ENCODE peak calls at places on chromosomes 16 and 17, in ten cellular contexts. A, M, Z, E, F, O, V, P, I and W are unnamed samples.

GRCh38 chr16:2952679-2953078 is 11.4 kb upstream of the KREMEN2 start:
- DNase-seq in A (no peak), M (no peak), Z (no peak), E (no peak), F (no peak), O (no peak), V (no peak), P (no peak), I (no peak), W (no peak)

GRCh38 chr17:70307430-70307829 is 138.1 kb downstream of the KCNJ2 start:
- DNase-seq in A (no peak), M (no peak), Z (no peak), E (no peak), F (no peak), O (no peak), V (no peak), P (no peak), I (no peak), W (no peak)

GRCh38 chr16:75931970-75932369 is 205.7 kb upstream of the CPHXL start:
- DNase-seq in A (no peak), M (no peak), Z (no peak), E (no peak), F (no peak), O (no peak), V (no peak), P (no peak), I (no peak), W (no peak)

GRCh38 chr17:60311936-60312335 is 80.0 kb downstream of the USP32 start:
- DNase-seq in A (no peak), M (no peak), Z (no peak), E (no peak), F (no peak), O (no peak), V (no peak), P (no peak), I (no peak), W (no peak)

GRCh38 chr17:77741109-77741508 is 217.4 kb upstream of the TNRC6C start:
- DNase-seq in A (peak; percentile 36), M (no peak), Z (no peak), E (no peak), F (no peak), O (no peak), V (peak; percentile 23), P (peak; percentile 25), I (no peak), W (no peak)

GRCh38 chr16:88468289-88469129 is 15.4 kb downstream of the ZFPM1 start:
- DNase-seq in A (peak; percentile 92), M (no peak), Z (no peak), E (peak; percentile 76), F (peak; percentile 89), O (peak; percentile 63), V (peak; percentile 67), P (no peak), I (no peak), W (no peak)

GRCh38 chr16:88008835-88009234 is 57.6 kb downstream of the BANP start:
- DNase-seq in A (no peak), M (no peak), Z (no peak), E (no peak), F (no peak), O (no peak), V (no peak), P (peak; percentile 18), I (no peak), W (no peak)

GRCh38 chr16:55835578-55835977 is 2.7 kb upstream of the CES1 start:
- DNase-seq in A (no peak), M (peak; percentile 83), Z (no peak), E (no peak), F (peak; percentile 39), O (no peak), V (no peak), P (peak; percentile 77), I (no peak), W (peak; percentile 61)

GRCh38 chr17:38598536-38598935 is 7.2 kb downstream of the SRCIN1 start:
- DNase-seq in A (peak; percentile 89), M (no peak), Z (no peak), E (peak; percentile 86), F (peak; percentile 86), O (peak; percentile 82), V (peak; percentile 88), P (no peak), I (peak; percentile 63), W (peak; percentile 40)

GRCh38 chr16:81710596-81710995 is 68.5 kb upstream of the PLCG2 start:
- DNase-seq in A (no peak), M (no peak), Z (no peak), E (peak; percentile 36), F (no peak), O (no peak), V (no peak), P (no peak), I (no peak), W (no peak)

GRCh38 chr16:12546918-12547607 is 256.6 kb downstream of the CPPED1 start:
- DNase-seq in A (no peak), M (no peak), Z (peak; percentile 89), E (no peak), F (no peak), O (no peak), V (no peak), P (no peak), I (no peak), W (no peak)

GRCh38 chr16:82653550-82654511 is 27.1 kb downstream of the CDH13 start:
- DNase-seq in A (peak; percentile 5), M (no peak), Z (peak; percentile 90), E (peak; percentile 44), F (no peak), O (no peak), V (no peak), P (peak; percentile 56), I (no peak), W (no peak)

GRCh38 chr16:27483624-27484023 is 66.1 kb downstream of the GTF3C1 start:
- DNase-seq in A (no peak), M (no peak), Z (no peak), E (no peak), F (no peak), O (no peak), V (no peak), P (no peak), I (no peak), W (no peak)

GRCh38 chr17:75774988-75775668 is 9.5 kb upstream of the UNK start:
- DNase-seq in A (no peak), M (no peak), Z (no peak), E (no peak), F (peak; percentile 33), O (no peak), V (no peak), P (peak; percentile 68), I (peak; percentile 13), W (peak; percentile 63)

GRCh38 chr17:46823657-46824056 is 5.2 kb upstream of the WNT3 start:
- DNase-seq in A (peak; percentile 73), M (no peak), Z (no peak), E (no peak), F (no peak), O (no peak), V (no peak), P (no peak), I (no peak), W (no peak)

GRCh38 chr16:27722892-27723450 is 173.0 kb downstream of the KATNIP start:
- DNase-seq in A (no peak), M (no peak), Z (no peak), E (no peak), F (no peak), O (no peak), V (no peak), P (no peak), I (no peak), W (no peak)

GRCh38 chr17:80518392-80518791 is 26.2 kb upstream of the RPTOR start:
- DNase-seq in A (no peak), M (no peak), Z (no peak), E (no peak), F (no peak), O (no peak), V (no peak), P (no peak), I (no peak), W (no peak)
- TF ChIP-seq EP300 in A (no peak), M (no peak), Z (no peak), E (no peak), F (no peak), O (no peak), V (no peak), P (no peak), I (no peak), W (no peak)

DNA sequence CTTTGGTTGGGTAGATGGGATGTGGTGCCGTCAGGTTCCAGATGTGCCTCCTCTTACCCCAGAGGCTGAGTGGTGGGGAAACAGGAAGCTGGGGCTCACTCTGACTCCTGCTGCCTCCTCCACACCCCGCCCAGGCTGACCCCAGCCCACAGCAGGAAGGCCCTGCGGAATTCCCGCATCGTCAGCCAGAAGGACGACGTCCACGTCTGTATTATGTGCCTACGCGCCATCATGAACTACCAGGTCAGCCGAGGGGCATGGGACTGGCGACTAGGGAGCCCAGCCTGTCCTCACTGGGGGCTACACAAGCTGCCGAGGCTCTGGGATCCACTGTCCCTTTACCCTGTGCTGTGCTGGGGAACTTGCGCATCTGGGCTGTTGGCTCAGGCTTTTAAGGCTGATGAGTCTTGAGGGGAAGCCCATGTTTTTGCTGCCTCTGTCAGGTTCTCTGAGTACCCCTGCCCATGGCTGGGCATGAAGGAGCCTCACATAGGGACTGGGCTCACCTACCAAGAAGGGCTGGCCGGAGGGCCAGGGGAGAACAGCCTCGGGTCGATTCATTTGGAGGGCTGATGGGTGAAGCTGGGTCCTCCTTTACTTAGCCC is 14.4 kb downstream of the FMNL1 start:
- DNase-seq in A (no peak), M (no peak), Z (no peak), E (no peak), F (no peak), O (no peak), V (no peak), P (no peak), I (no peak), W (no peak)
- TF ChIP-seq CTCF in A (no peak), M (no peak), Z (no peak), E (peak; percentile 35), F (peak; percentile 29), O (no peak), V (no peak), P (no peak), I (no peak), W (no peak)

DNA sequence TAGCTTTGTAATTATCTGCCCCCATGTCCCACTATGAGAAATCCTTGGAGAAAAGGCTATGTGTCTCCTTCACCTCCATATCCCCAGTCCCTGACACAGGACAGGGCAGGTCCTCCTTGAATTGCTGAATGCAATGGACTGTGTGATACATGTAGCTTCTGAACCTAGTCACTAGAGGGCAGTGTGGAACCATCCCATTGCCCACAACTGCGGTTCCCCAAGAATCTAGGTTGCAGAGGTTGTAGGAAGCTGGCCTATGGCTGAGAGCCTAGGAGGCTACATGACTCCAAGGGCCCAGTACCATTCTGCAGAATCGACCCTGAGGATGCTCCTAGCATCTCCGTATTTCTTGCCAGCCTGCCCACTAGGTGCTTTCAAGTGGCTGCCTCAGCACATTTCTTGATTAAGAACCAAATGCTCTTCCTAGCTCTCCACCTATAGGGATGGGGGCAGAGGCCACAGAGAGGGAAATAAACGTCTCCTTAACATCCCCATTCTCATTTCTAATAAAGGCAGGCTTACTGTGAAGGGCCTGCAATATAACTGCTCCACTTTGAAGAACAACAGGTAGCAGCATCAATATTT is 394.0 kb downstream of the CA10 start:
- DNase-seq in A (peak; percentile 64), M (peak; percentile 24), Z (peak; percentile 4), E (peak; percentile 78), F (peak; percentile 76), O (peak; percentile 41), V (peak; percentile 68), P (peak; percentile 57), I (peak; percentile 50), W (peak; percentile 25)
- TF ChIP-seq EP300 in A (no peak), M (no peak), Z (no peak), E (no peak), F (no peak), O (no peak), V (no peak), P (no peak), I (no peak), W (no peak)

GRCh38 chr16:68995011-68995504 is 110.4 kb upstream of the HAS3 start:
- DNase-seq in A (peak; percentile 39), M (no peak), Z (no peak), E (peak; percentile 55), F (peak; percentile 19), O (no peak), V (peak; percentile 31), P (no peak), I (no peak), W (no peak)
- TF ChIP-seq CTCF in A (peak; percentile 61), M (no peak), Z (peak; percentile 35), E (peak; percentile 62), F (peak; percentile 55), O (no peak), V (peak; percentile 13), P (no peak), I (peak; percentile 27), W (no peak)